ENCODE peak calls at places on chromosome 3, in eight cellular contexts. O is Peyer's patch, V is right atrium auricular region, K is upper lobe of right lung, H is mammary epithelial cell, B is neural progenitor cell, A is NCI-H1092 treated with DMSO at 0.1 percent for 48 hours, Y is natural killer cell. M is an unnamed sample.

GRCh38 chr3:1727242-1727641 is 371.4 kb upstream of the CNTN4 start:
- DNase-seq in O (no peak), V (no peak), K (no peak), H (no peak), B (no peak), A (no peak), Y (no peak), M (no peak)

GRCh38 chr3:13192471-13193213 is 119.4 kb upstream of the IQSEC1 start:
- DNase-seq in O (peak; percentile 27), V (no peak), K (no peak), H (no peak), B (peak; percentile 60), A (no peak), Y (no peak), M (peak; percentile 26)

GRCh38 chr3:157317895-157318294 is 118.8 kb upstream of the PTX3 start:
- DNase-seq in O (no peak), V (no peak), K (no peak), H (no peak), B (no peak), A (no peak), Y (no peak), M (no peak)

GRCh38 chr3:5264896-5265770 is 77.6 kb downstream of the EDEM1 start:
- DNase-seq in O (no peak), V (no peak), K (no peak), H (no peak), B (no peak), A (no peak), Y (no peak), M (no peak)

GRCh38 chr3:22819209-22819608 is 383.9 kb upstream of the UBE2E2 start:
- DNase-seq in O (no peak), V (no peak), K (no peak), H (no peak), B (no peak), A (no peak), Y (no peak), M (no peak)

GRCh38 chr3:127002195-127003174 is 19.6 kb downstream of the PLXNA1 start:
- DNase-seq in O (peak; percentile 62), V (peak; percentile 92), K (peak; percentile 93), H (peak; percentile 82), B (peak; percentile 94), A (no peak), Y (no peak), M (no peak)

GRCh38 chr3:136535906-136536305 is 216.3 kb downstream of the STAG1 start:
- DNase-seq in O (no peak), V (no peak), K (no peak), H (peak; percentile 32), B (no peak), A (no peak), Y (no peak), M (no peak)

GRCh38 chr3:151283907-151284461 is 5.6 kb upstream of the P2RY14 start:
- DNase-seq in O (no peak), V (no peak), K (no peak), H (no peak), B (no peak), A (no peak), Y (no peak), M (no peak)

GRCh38 chr3:88807471-88808090 is 299.8 kb upstream of the EPHA3 start:
- DNase-seq in O (no peak), V (no peak), K (no peak), H (peak; percentile 72), B (peak; percentile 63), A (no peak), Y (no peak), M (peak; percentile 43)

GRCh38 chr3:108113975-108114374 is 23.1 kb upstream of the CD47 start:
- DNase-seq in O (no peak), V (no peak), K (no peak), H (no peak), B (no peak), A (no peak), Y (no peak), M (no peak)

M was measured in NCI-H82.